ENCODE peak calls at places on chromosomes 1 and 21, in five cellular contexts. C, Q, B, T and I are unnamed samples.

GRCh38 chr21:34936299-34936698 is 112.8 kb downstream of the RUNX1 start:
- DNase-seq in B (peak), C (no peak), Q (no peak), T (no peak), I (no peak)

GRCh38 chr1:217059401-217059800 is 336.2 kb upstream of the ESRRG start:
- DNase-seq in Q (no peak), B (no peak), T (no peak), C (no peak), I (no peak)

GRCh38 chr1:41239988-41240610 is 2.0 kb downstream of the SCMH1 start:
- DNase-seq in B (peak), T (no peak), Q (no peak), C (no peak), I (no peak)

GRCh38 chr1:203682401-203683383 is 56.1 kb downstream of the ATP2B4 start:
- DNase-seq in C (no peak), T (peak), Q (peak), B (peak), I (peak)

GRCh38 chr1:8427986-8428385 is 110.1 kb downstream of the SLC45A1 start:
- DNase-seq in T (no peak), B (no peak), Q (no peak), C (no peak), I (no peak)

GRCh38 chr1:236753964-236754363 is 41.1 kb upstream of the MTR start:
- DNase-seq in T (no peak), Q (no peak), C (no peak), B (no peak), I (no peak)

GRCh38 chr21:42583992-42584641 is 69.3 kb upstream of the PDE9A start:
- DNase-seq in B (no peak), T (no peak), Q (no peak), C (no peak), I (no peak)

GRCh38 chr1:216910081-216910840 is 187.0 kb upstream of the ESRRG start:
- DNase-seq in B (no peak), Q (no peak), T (no peak), C (no peak), I (no peak)

GRCh38 chr1:116819081-116819480 is 64.9 kb downstream of the CD2 start:
- DNase-seq in C (no peak), T (no peak), Q (no peak), B (no peak), I (no peak)

GRCh38 chr1:9101510-9102146 is 27.3 kb downstream of the GPR157 start:
- DNase-seq in T (no peak), C (no peak), Q (no peak), B (no peak), I (peak)

GRCh38 chr1:235867903-235868469 is 1.3 kb upstream of the LYST start:
- DNase-seq in C (no peak), T (no peak), Q (no peak), B (peak), I (no peak)

GRCh38 chr1:72009756-72010441 is 272.4 kb downstream of the NEGR1 start:
- DNase-seq in Q (no peak), B (no peak), C (no peak), T (no peak), I (no peak)

GRCh38 chr1:220013497-220013896 is 32.8 kb downstream of the EPRS1 start:
- DNase-seq in Q (no peak), T (no peak), B (no peak), C (no peak), I (no peak)

GRCh38 chr21:44074315-44074958 is 32.8 kb upstream of the PWP2 start:
- DNase-seq in C (no peak), T (no peak), Q (no peak), B (peak), I (no peak)

GRCh38 chr1:184618851-184619250 is 135.8 kb downstream of the EDEM3 start:
- DNase-seq in C (no peak), B (no peak), T (no peak), Q (no peak), I (no peak)

GRCh38 chr1:6141601-6142000 is 38.5 kb downstream of the CHD5 start:
- DNase-seq in C (no peak), B (no peak), Q (no peak), T (no peak), I (peak)

GRCh38 chr1:227299688-227300087 is 18.6 kb downstream of the CDC42BPA start:
- DNase-seq in T (no peak), B (no peak), C (no peak), Q (no peak), I (no peak)

GRCh38 chr1:153527023-153527724 is 8.6 kb downstream of the S100A6 start:
- DNase-seq in T (no peak), Q (no peak), C (no peak), B (no peak), I (no peak)

GRCh38 chr1:67764674-67765073 is 68.6 kb downstream of the GNG12 start:
- DNase-seq in C (no peak), T (no peak), B (no peak), Q (no peak), I (no peak)

GRCh38 chr1:182279724-182280506 is 111.7 kb downstream of the GLUL start:
- DNase-seq in T (no peak), B (no peak), C (no peak), Q (no peak), I (no peak)